ENCODE peak calls at places on chromosomes 1 and 21, in five cellular contexts. E, K, Z, P and Q are unnamed samples.

GRCh38 chr1:91583326-91583755 is 82.7 kb downstream of the CDC7 start:
- DNase-seq in E (no peak), K (no peak), Z (no peak), P (no peak), Q (no peak)

GRCh38 chr1:167791281-167792209 is 69.8 kb downstream of the MPZL1 start:
- DNase-seq in E (peak; percentile 23), K (no peak), Z (no peak), P (peak; percentile 71), Q (no peak)

GRCh38 chr1:204153667-204154066 is 1.8 kb upstream of the ETNK2 start:
- DNase-seq in E (no peak), K (no peak), Z (peak; percentile 23), P (no peak), Q (peak; percentile 43)

GRCh38 chr1:52913537-52913936 is 8.0 kb downstream of the ECHDC2 start:
- DNase-seq in E (peak; percentile 80), K (no peak), Z (no peak), P (peak; percentile 39), Q (no peak)

GRCh38 chr1:241696172-241696814 is 44.2 kb downstream of the WDR64 start:
- DNase-seq in E (no peak), K (no peak), Z (no peak), P (no peak), Q (no peak)

GRCh38 chr1:41285818-41286217 is 43.7 kb upstream of the SCMH1 start:
- DNase-seq in E (no peak), K (no peak), Z (no peak), P (no peak), Q (no peak)

GRCh38 chr1:68973459-68974244 is 476.8 kb upstream of the DEPDC1 start:
- DNase-seq in E (no peak), K (no peak), Z (no peak), P (no peak), Q (no peak)

GRCh38 chr1:8122477-8123407 is 96.6 kb upstream of the ERRFI1 start:
- DNase-seq in E (no peak), K (no peak), Z (no peak), P (peak; percentile 59), Q (no peak)

GRCh38 chr1:191662746-191663145 is 495.5 kb upstream of the RGS18 start:
- DNase-seq in E (no peak), K (no peak), Z (no peak), P (no peak), Q (no peak)

GRCh38 chr1:208349679-208350330 is 105.6 kb upstream of the PLXNA2 start:
- DNase-seq in E (no peak), K (no peak), Z (no peak), P (no peak), Q (no peak)

GRCh38 chr21:35481005-35481404 is 431.9 kb upstream of the RUNX1 start:
- DNase-seq in E (no peak), K (no peak), Z (no peak), P (no peak), Q (no peak)

GRCh38 chr1:156214024-156214748 is 1.4 kb downstream of the PMF1 start:
- DNase-seq in E (no peak), K (no peak), Z (no peak), P (no peak), Q (peak; percentile 48)